ENCODE peak calls at places on chromosomes 16 and 17, in five cellular contexts. Y, L, T, J and G are unnamed samples.

GRCh38 chr17:3695723-3696411 is at the start of gene P2RX5:
- DNase-seq in T (no peak), J (no peak), L (peak), Y (no peak), G (no peak)

GRCh38 chr17:21146362-21147021 is 19.7 kb downstream of the DHRS7B start:
- DNase-seq in T (no peak), L (no peak), J (no peak), Y (no peak), G (peak)

GRCh38 chr17:59753522-59754467 is 46.3 kb downstream of the VMP1 start:
- DNase-seq in T (peak), J (peak), Y (no peak), L (peak), G (peak)

GRCh38 chr16:69477546-69477945 is 53.1 kb downstream of the CYB5B start:
- DNase-seq in J (no peak), L (peak), T (no peak), Y (no peak), G (no peak)

GRCh38 chr16:10817963-10818941 is at the start of gene TVP23A:
- DNase-seq in J (no peak), Y (no peak), T (no peak), L (peak), G (no peak)

GRCh38 chr16:76123966-76124365 is 153.2 kb upstream of the CNTNAP4 start:
- DNase-seq in J (no peak), L (no peak), T (no peak), Y (no peak), G (no peak)

GRCh38 chr17:30380106-30380420 is 1.3 kb downstream of the CPD start:
- DNase-seq in L (no peak), J (no peak), Y (no peak), T (no peak), G (no peak)

GRCh38 chr17:72947475-72947874 is 145.0 kb downstream of the SLC39A11 start:
- DNase-seq in L (no peak), Y (no peak), J (no peak), T (no peak), G (no peak)

GRCh38 chr17:50533720-50534148 is 1.2 kb downstream of the EPN3 start:
- DNase-seq in Y (no peak), J (no peak), L (no peak), T (no peak), G (no peak)

GRCh38 chr16:1917056-1917664 is 1.1 kb downstream of the HS3ST6 start:
- DNase-seq in T (no peak), L (no peak), Y (no peak), J (no peak), G (no peak)

GRCh38 chr17:55053855-55054254 is 85.3 kb downstream of the STXBP4 start:
- DNase-seq in J (no peak), Y (no peak), T (no peak), L (no peak), G (no peak)

GRCh38 chr16:67014641-67015315 is 14.2 kb upstream of the CBFB start:
- DNase-seq in T (no peak), L (no peak), J (no peak), Y (peak), G (no peak)

GRCh38 chr17:12422632-12423031 is 243.1 kb upstream of the MYOCD start:
- DNase-seq in L (no peak), T (no peak), Y (peak), J (no peak), G (no peak)

GRCh38 chr17:61872099-61872498 is 8.8 kb upstream of the BRIP1 start:
- DNase-seq in J (no peak), T (no peak), L (no peak), Y (no peak), G (no peak)

GRCh38 chr17:10757658-10758057 is 27.8 kb upstream of the TMEM220 start:
- DNase-seq in J (no peak), Y (no peak), T (no peak), L (no peak), G (no peak)

GRCh38 chr16:30186782-30187555 is 3.6 kb downstream of the CORO1A start:
- DNase-seq in Y (no peak), J (no peak), T (no peak), L (peak), G (no peak)

GRCh38 chr16:53781023-53781605 is 77.2 kb downstream of the FTO start:
- DNase-seq in J (no peak), T (no peak), Y (no peak), L (no peak), G (no peak)

GRCh38 chr16:28062261-28063046 is 1.1 kb downstream of the GSG1L start:
- DNase-seq in J (no peak), L (no peak), T (no peak), Y (no peak), G (no peak)

GRCh38 chr16:28061702-28062101 is 1.8 kb downstream of the GSG1L start:
- DNase-seq in Y (no peak), L (no peak), J (no peak), T (no peak), G (no peak)

GRCh38 chr16:28058839-28059589 is 4.5 kb downstream of the GSG1L start:
- DNase-seq in Y (no peak), J (no peak), T (no peak), L (no peak), G (no peak)

GRCh38 chr16:28057949-28058348 is 5.6 kb downstream of the GSG1L start:
- DNase-seq in T (no peak), L (no peak), J (no peak), Y (no peak), G (no peak)

GRCh38 chr16:28059841-28060240 is 3.7 kb downstream of the GSG1L start:
- DNase-seq in T (no peak), J (no peak), L (no peak), Y (no peak), G (no peak)
- H3K4me3 ChIP-seq in T (no peak), J (no peak), L (no peak), Y (no peak), G (no peak)

GRCh38 chr17:9056566-9056965 is 35.3 kb downstream of the NTN1 start:
- DNase-seq in T (no peak), L (no peak), J (no peak), Y (no peak), G (no peak)
- TF ChIP-seq CTCF in T (no peak), L (no peak), J (no peak), Y (no peak), G (no peak)

GRCh38 chr16:57628782-57629181 is 352 bp downstream of the ADGRG1 start:
- DNase-seq in L (no peak), Y (no peak), T (no peak), J (no peak), G (no peak)

GRCh38 chr16:57629516-57630401 is 1.3 kb downstream of the ADGRG1 start:
- DNase-seq in T (no peak), J (no peak), Y (no peak), L (no peak), G (no peak)

GRCh38 chr16:57630931-57631845 is 2.8 kb downstream of the ADGRG1 start:
- DNase-seq in J (no peak), L (no peak), T (no peak), Y (no peak), G (no peak)

GRCh38 chr16:57632568-57632967 is 4.1 kb downstream of the ADGRG1 start:
- DNase-seq in Y (no peak), J (no peak), T (no peak), L (no peak), G (no peak)

GRCh38 chr16:57630402-57630787 is 2.0 kb downstream of the ADGRG1 start:
- DNase-seq in J (no peak), T (no peak), L (no peak), Y (no peak), G (no peak)
- H3K4me3 ChIP-seq in J (no peak), T (no peak), L (no peak), Y (peak), G (no peak)

DNA sequence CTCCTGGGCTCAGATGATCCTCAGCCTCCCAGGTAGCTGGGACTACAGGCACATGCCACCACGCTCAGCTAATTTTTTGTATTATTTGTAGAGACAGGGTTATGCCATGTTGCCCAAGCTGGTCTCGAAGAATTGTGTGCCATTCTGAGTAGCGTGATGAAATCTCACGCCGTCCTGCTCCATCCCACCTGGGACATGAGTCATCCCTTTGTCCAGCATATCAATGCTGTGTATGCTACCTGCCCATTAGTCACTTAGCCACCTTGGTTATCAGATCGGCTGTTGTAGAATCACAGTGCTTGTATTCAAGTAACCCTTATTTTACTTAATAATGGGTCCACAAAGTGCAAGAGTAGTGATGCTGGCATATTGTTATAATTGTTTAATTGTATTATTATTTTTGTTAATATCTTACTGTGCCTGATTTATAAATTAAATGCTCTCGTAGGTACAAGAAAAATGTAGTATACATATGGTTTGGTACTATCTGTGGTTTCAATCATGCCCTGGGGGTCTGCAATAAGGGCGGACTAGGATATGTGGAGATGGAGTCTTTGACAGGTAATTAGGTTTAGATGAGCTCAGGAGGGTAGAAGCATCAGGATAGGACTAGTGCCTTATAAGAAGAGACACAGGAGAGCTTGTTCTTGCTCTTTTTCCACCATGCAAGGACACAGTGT is 26.6 kb upstream of the SLC13A2 start:
- DNase-seq in T (no peak), Y (no peak), L (no peak), J (no peak), G (no peak)
- TF ChIP-seq CTCF in T (no peak), Y (no peak), L (no peak), J (no peak), G (no peak)

DNA sequence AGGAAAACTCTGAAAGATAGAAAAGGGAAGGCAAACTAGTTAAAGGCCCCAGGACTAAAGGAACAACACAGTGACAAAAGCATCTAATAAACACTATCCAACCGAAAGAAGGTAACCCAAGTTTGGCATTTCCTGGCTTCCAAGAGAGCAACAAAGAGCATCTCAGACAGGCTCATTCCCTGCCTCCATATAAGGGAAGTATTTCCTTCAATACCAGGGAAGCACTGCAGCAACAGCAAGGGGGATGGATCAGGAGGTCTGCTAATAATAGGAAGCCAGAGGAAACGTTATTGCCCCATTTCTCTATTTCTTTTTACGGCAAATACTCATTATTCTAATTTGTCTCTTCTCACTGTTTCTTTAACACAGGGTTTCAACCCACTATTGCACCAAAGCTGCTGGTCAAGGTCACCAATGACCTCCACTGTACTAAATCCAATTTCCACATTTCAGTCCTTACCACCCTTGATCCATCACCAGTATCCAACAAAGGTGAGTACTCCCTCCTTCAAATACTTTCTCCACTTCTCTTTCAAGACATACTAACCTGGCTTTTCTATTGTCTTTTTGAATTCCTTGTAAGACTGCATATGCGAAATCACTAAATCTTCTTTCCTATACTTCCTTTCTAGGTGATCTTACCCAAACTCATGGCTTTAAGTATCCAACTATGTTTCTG is 86.1 kb downstream of the KANSL1 start:
- DNase-seq in L (no peak), T (no peak), Y (no peak), J (no peak), G (no peak)
- H3K4me3 ChIP-seq in L (no peak), T (no peak), Y (no peak), J (no peak), G (no peak)